ENCODE peak calls at places on chromosomes 5 and 9, in eight cellular contexts. Q is HFFc6; Z is CD4-positive, alpha-beta T cell; S is cardiac fibroblast; I is psoas muscle; C is K562; O is sigmoid colon; T is fibroblast of pulmonary artery. R is an unnamed sample.

GRCh38 chr5:10250804-10251276 is 760 bp downstream of the CCT5 start:
- DNase-seq in O (no peak), Q (peak), C (no peak), S (peak), Z (no peak), T (peak), I (no peak), R (no peak)

GRCh38 chr9:88355166-88355565 is 33.1 kb upstream of the SPIN1 start:
- DNase-seq in T (no peak), I (no peak), S (peak), Z (no peak), Q (peak), C (no peak), O (no peak), R (no peak)

GRCh38 chr5:160605266-160605665 is 183.6 kb downstream of the PTTG1 start:
- DNase-seq in S (no peak), T (no peak), C (no peak), Z (no peak), O (no peak), I (no peak), Q (no peak), R (no peak)

GRCh38 chr5:31908396-31908795 is 265.7 kb downstream of the GOLPH3 start:
- DNase-seq in Q (no peak), T (no peak), I (no peak), C (no peak), Z (no peak), O (no peak), S (no peak), R (no peak)

GRCh38 chr9:115413766-115414382 is 295.9 kb upstream of the TNC start:
- DNase-seq in Q (no peak), T (no peak), Z (no peak), I (no peak), C (no peak), O (no peak), S (no peak), R (no peak)

GRCh38 chr5:30845194-30845593 is 348.3 kb upstream of the CDH6 start:
- DNase-seq in I (no peak), C (no peak), Z (no peak), S (no peak), T (no peak), Q (no peak), O (no peak), R (no peak)

GRCh38 chr5:140112685-140113179 is 1.2 kb upstream of the PURA start:
- DNase-seq in S (peak), Z (no peak), Q (peak), C (no peak), T (peak), I (no peak), O (no peak), R (no peak)

GRCh38 chr9:105243015-105243686 is 1.3 kb upstream of the SLC44A1 start:
- DNase-seq in Q (peak), S (peak), O (no peak), T (peak), C (no peak), Z (no peak), I (no peak), R (no peak)

GRCh38 chr9:94611638-94612068 is 18.0 kb upstream of the FBP2 start:
- DNase-seq in S (no peak), T (no peak), Z (no peak), Q (no peak), O (no peak), C (no peak), I (no peak), R (no peak)

GRCh38 chr5:132073231-132074013 is at the start of gene CSF2:
- DNase-seq in I (peak), Q (peak), T (peak), O (no peak), C (no peak), S (peak), Z (no peak), R (no peak)

GRCh38 chr5:81265101-81265500 is 32.0 kb downstream of the CKMT2 start:
- DNase-seq in C (no peak), S (peak), Z (no peak), O (no peak), Q (peak), T (peak), I (no peak), R (no peak)

GRCh38 chr9:99366601-99367000 is 144.5 kb downstream of the SEC61B start:
- DNase-seq in S (no peak), C (no peak), O (no peak), Z (no peak), Q (no peak), T (no peak), I (no peak), R (no peak)

GRCh38 chr9:134204991-134205578 is 40.7 kb upstream of the RNU6ATAC start:
- DNase-seq in C (no peak), T (peak), O (peak), I (peak), Q (no peak), S (peak), Z (no peak), R (no peak)

DNA sequence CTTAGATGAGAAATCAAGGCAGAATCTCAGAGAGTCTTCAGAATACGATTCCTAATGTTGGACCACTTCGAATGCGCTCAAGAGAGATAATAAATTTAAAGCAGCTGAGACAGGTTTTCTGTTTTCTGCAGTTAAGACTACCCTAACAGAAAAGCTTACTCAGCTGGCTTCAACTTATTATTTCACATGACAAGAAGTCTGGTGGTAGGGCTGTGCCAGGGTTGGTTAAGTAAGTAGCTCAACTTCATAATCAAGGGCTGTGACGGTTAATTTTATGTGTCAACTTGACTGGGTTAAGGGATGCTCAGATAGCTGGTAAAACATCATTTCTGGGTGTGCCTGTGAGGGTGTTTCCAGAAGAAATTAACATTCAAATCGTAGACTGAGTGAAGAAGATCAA is 3.8 kb downstream of the GPR150 start:
- DNase-seq in Z (no peak), C (no peak), S (no peak), I (no peak), Q (no peak), O (no peak), T (no peak), R (no peak)
- TF ChIP-seq CTCF in Z (no peak), C (no peak), S (no peak), I (no peak), Q (no peak), O (no peak), T (no peak), R (no peak)

GRCh38 chr5:167244583-167244982 is 1046.9 kb upstream of the WWC1 start:
- DNase-seq in Z (no peak), C (no peak), O (no peak), S (peak), I (no peak), Q (no peak), T (peak), R (peak)
- TF ChIP-seq CTCF in Z (no peak), C (no peak), O (peak), S (no peak), I (no peak), Q (no peak), T (peak), R (peak)

DNA sequence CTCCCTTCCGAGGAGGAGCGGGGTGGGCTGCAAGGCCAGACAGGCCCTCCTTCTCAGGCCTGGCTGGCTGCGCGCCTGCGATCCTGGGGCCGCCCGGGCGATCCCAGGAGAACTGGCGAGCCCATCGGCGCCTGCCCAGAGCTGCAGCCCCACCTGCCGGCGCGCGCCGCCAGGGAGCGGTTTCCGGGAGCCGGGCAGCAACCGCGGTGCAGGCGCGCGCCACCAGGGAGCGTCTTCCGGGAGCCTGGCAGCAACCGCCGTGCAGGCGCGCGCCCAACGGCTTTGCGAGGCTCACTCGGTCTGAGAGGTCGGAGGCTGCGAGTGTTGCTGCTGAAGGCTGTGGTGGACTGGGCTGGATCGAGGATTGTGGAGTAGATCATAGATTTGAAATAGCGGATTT is 668.7 kb downstream of the SPATA31A6 start:
- DNase-seq in S (peak), I (peak), O (no peak), C (no peak), Q (no peak), T (peak), Z (no peak), R (peak)
- TF ChIP-seq CTCF in S (peak), I (no peak), O (no peak), C (peak), Q (no peak), T (no peak), Z (no peak), R (no peak)

GRCh38 chr5:1412621-1413020 is 32.6 kb downstream of the SLC6A3 start:
- DNase-seq in O (peak), Z (no peak), Q (no peak), I (peak), C (no peak), T (no peak), S (no peak), R (no peak)

GRCh38 chr5:1412163-1412562 is 33.1 kb downstream of the SLC6A3 start:
- DNase-seq in I (peak), Z (no peak), C (no peak), T (no peak), Q (no peak), S (no peak), O (peak), R (no peak)

GRCh38 chr5:1414311-1415058 is 30.8 kb downstream of the SLC6A3 start:
- DNase-seq in S (no peak), C (peak), Q (no peak), T (no peak), I (peak), Z (no peak), O (no peak), R (no peak)

GRCh38 chr5:1413611-1414241 is 31.5 kb downstream of the SLC6A3 start:
- DNase-seq in Q (no peak), S (no peak), T (no peak), O (peak), I (peak), C (no peak), Z (no peak), R (no peak)

DNA sequence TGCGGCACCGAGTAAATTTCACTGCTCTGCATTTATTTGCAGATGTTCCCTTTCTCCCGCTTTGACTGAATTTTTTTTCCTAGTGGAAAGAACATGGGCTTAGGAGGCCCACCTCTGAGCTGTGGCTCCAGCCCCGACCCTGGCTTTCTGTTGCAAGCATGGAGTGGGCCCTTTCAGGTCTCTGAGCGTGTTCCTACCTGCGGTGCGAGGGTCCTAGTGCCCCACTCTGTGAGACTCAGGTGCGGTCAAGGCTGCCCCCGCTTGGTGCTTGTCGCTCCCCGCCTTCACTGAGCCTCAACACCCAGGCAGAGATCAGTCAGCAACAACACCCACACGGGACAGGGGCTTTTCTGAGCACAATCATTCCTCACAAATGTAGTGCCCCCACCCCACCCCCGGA is 32.0 kb downstream of the SLC6A3 start:
- DNase-seq in O (no peak), I (peak), T (no peak), C (no peak), Z (no peak), Q (no peak), S (no peak), R (no peak)
- TF ChIP-seq CTCF in O (no peak), I (no peak), T (no peak), C (no peak), Z (no peak), Q (no peak), S (no peak), R (no peak)

GRCh38 chr5:28710360-28710759 is 1672.0 kb upstream of the CDH9 start:
- DNase-seq in S (no peak), C (peak), Q (no peak), T (no peak), Z (no peak), I (no peak), O (no peak), R (no peak)
- TF ChIP-seq CTCF in S (no peak), C (no peak), Q (peak), T (no peak), Z (no peak), I (no peak), O (no peak), R (peak)